ENCODE peak calls at places on chromosome 15, in nine cellular contexts. X is cardiac muscle cell; P is stomach; W is A549; I is effector memory CD4-positive, alpha-beta T cell; A is mammary epithelial cell; H is MM.1S; C is endodermal cell; N is astrocyte. B is an unnamed sample.

GRCh38 chr15:59545573-59545972 is 66.0 kb upstream of the GCNT3 start:
- DNase-seq in P (no peak), C (no peak), A (no peak), H (no peak), W (no peak), N (no peak), X (no peak), I (no peak), B (no peak)

GRCh38 chr15:81163961-81164800 is 30.1 kb downstream of the CFAP161 start:
- DNase-seq in W (peak; percentile 14), C (no peak), H (no peak), A (peak; percentile 16), P (no peak), N (peak; percentile 90), I (no peak), X (no peak), B (peak; percentile 10)

GRCh38 chr15:66252411-66253295 is 897 bp downstream of the MEGF11 start:
- DNase-seq in P (peak; percentile 67), N (peak; percentile 18), H (peak; percentile 27), X (peak; percentile 79), A (peak; percentile 29), I (peak; percentile 8), C (peak; percentile 86), W (peak; percentile 51), B (peak; percentile 64)

GRCh38 chr15:75578206-75578947 is 738 bp downstream of the PTPN9 start:
- DNase-seq in P (peak; percentile 44), X (peak; percentile 52), N (no peak), H (peak; percentile 50), I (no peak), A (peak; percentile 14), C (peak; percentile 64), W (peak; percentile 36), B (peak; percentile 20)

GRCh38 chr15:40290540-40291087 is 7.8 kb upstream of the ANKRD63 start:
- DNase-seq in C (no peak), H (no peak), A (no peak), W (no peak), N (no peak), X (no peak), I (no peak), P (no peak), B (no peak)

GRCh38 chr15:33341943-33342342 is 31.2 kb downstream of the RYR3 start:
- DNase-seq in N (no peak), C (peak; percentile 55), H (no peak), I (no peak), W (no peak), A (no peak), P (no peak), X (no peak), B (peak; percentile 60)

GRCh38 chr15:73926191-73927002 is at the start of gene LOXL1:
- DNase-seq in W (no peak), C (peak; percentile 93), N (peak; percentile 89), H (no peak), I (no peak), A (peak; percentile 76), X (peak; percentile 84), P (peak; percentile 70), B (peak; percentile 65)

GRCh38 chr15:58212909-58213526 is 74.8 kb downstream of the AQP9 start:
- DNase-seq in P (no peak), N (no peak), X (peak; percentile 52), I (no peak), H (peak; percentile 39), W (peak; percentile 76), A (peak; percentile 40), C (no peak), B (peak; percentile 38)

GRCh38 chr15:58423858-58424608 is 7.8 kb upstream of the LIPC start:
- DNase-seq in A (no peak), I (no peak), C (no peak), P (no peak), X (no peak), W (no peak), N (peak; percentile 18), H (no peak), B (no peak)

GRCh38 chr15:74907277-74907870 is 723 bp upstream of the FAM219B start:
- DNase-seq in P (no peak), X (peak; percentile 71), I (no peak), A (no peak), W (no peak), H (no peak), C (no peak), N (no peak), B (no peak)

GRCh38 chr15:29734917-29735572 is 87.2 kb downstream of the TJP1 start:
- DNase-seq in N (peak; percentile 40), I (no peak), W (peak; percentile 92), X (no peak), P (no peak), C (no peak), A (no peak), H (no peak), B (no peak)

GRCh38 chr15:33086500-33087141 is 107.9 kb downstream of the FMN1 start:
- DNase-seq in W (peak; percentile 71), I (no peak), P (no peak), H (peak; percentile 78), C (no peak), N (peak; percentile 60), X (peak; percentile 59), A (peak; percentile 58), B (no peak)

GRCh38 chr15:58758141-58758540 is 8.6 kb upstream of the ADAM10 start:
- DNase-seq in W (peak; percentile 47), A (no peak), H (peak; percentile 67), N (no peak), I (no peak), P (no peak), X (no peak), C (no peak), B (no peak)

GRCh38 chr15:70508561-70509281 is 254.6 kb downstream of the UACA start:
- DNase-seq in C (no peak), P (no peak), W (peak; percentile 98), H (no peak), I (no peak), N (peak; percentile 92), A (peak; percentile 78), X (no peak), B (no peak)

GRCh38 chr15:41215708-41216107 is 14.8 kb downstream of the EXD1 start:
- DNase-seq in X (no peak), W (no peak), H (no peak), P (no peak), N (no peak), C (no peak), I (no peak), A (no peak), B (no peak)

GRCh38 chr15:60844431-60845174 is 365.7 kb upstream of the ICE2 start:
- DNase-seq in P (no peak), W (no peak), A (no peak), N (no peak), H (no peak), X (no peak), I (peak; percentile 68), C (no peak), B (no peak)

GRCh38 chr15:48112242-48112641 is 8.5 kb upstream of the SLC24A5 start:
- DNase-seq in I (no peak), A (peak; percentile 12), H (no peak), C (peak; percentile 88), X (peak; percentile 60), P (no peak), N (peak; percentile 12), W (peak; percentile 39), B (peak; percentile 77)
- H3K27ac ChIP-seq in I (no peak overlapping the region), A (no peak overlapping the region), H (no peak overlapping the region), C (no peak overlapping the region), X (no peak overlapping the region), P (no peak overlapping the region), N (no peak overlapping the region), W (no peak overlapping the region), B (no peak overlapping the region)

DNA sequence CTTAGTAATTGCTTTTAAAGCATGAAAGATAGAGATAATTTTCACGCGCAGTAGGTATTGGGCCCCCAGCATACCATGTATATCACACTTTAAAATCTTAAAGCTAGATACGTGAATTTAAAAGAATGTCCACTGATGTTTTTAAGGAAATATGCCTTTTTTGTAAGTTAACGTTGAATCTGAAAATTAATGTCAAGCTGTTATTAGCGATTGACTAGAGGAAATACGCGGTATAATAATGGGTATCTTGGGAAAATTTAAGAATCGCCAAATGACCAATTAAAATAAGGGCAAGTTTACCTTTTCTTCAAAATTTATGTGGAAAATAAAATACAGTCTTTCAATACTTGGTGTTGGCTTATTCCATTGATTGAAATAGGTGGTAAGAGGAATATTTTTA is 13.3 kb upstream of the CHD2 start:
- DNase-seq in A (no peak), W (no peak), P (no peak), H (no peak), C (no peak), I (no peak), N (no peak), X (no peak), B (no peak)
- H3K27ac ChIP-seq in A (peak overlapping the region; percentile 97), W (peak overlapping the region; percentile 98), P (peak overlapping the region; percentile 97), H (no peak overlapping the region), C (no peak overlapping the region), I (peak overlapping the region; percentile 100), N (no peak overlapping the region), X (no peak overlapping the region), B (no peak overlapping the region)

GRCh38 chr15:71746719-71747118 is 63.6 kb upstream of the NR2E3 start:
- DNase-seq in X (no peak), P (no peak), C (no peak), W (peak; percentile 45), H (no peak), I (no peak), A (no peak), N (no peak), B (no peak)

GRCh38 chr15:71749500-71749899 is 60.9 kb upstream of the NR2E3 start:
- DNase-seq in H (no peak), I (no peak), W (no peak), N (no peak), P (no peak), C (no peak), A (no peak), X (no peak), B (no peak)

GRCh38 chr15:71743861-71744382 is 66.4 kb upstream of the NR2E3 start:
- DNase-seq in P (peak; percentile 73), X (peak; percentile 70), H (peak; percentile 48), I (no peak), C (peak; percentile 77), W (peak; percentile 73), N (no peak), A (peak; percentile 21), B (peak; percentile 64)

GRCh38 chr15:71748327-71748726 is 62.0 kb upstream of the NR2E3 start:
- DNase-seq in A (peak; percentile 48), W (peak; percentile 73), C (no peak), I (no peak), X (no peak), H (no peak), P (no peak), N (peak; percentile 84), B (no peak)

GRCh38 chr15:71747128-71748083 is 62.9 kb upstream of the NR2E3 start:
- DNase-seq in A (peak; percentile 88), H (no peak), I (no peak), N (peak; percentile 82), C (no peak), X (no peak), W (peak; percentile 98), P (no peak), B (no peak)
- H3K27ac ChIP-seq in A (peak overlapping the region; percentile 25), H (no peak overlapping the region), I (no peak overlapping the region), N (peak overlapping the region; percentile 77), C (no peak overlapping the region), X (no peak overlapping the region), W (peak overlapping the region; percentile 99), P (no peak overlapping the region), B (no peak overlapping the region)

GRCh38 chr15:37416103-37416502 is 315.8 kb upstream of the MEIS2 start:
- DNase-seq in I (no peak), W (no peak), P (no peak), C (no peak), X (no peak), H (no peak), A (no peak), N (no peak), B (no peak)
- H3K27ac ChIP-seq in I (no peak overlapping the region), W (no peak overlapping the region), P (no peak overlapping the region), C (no peak overlapping the region), X (no peak overlapping the region), H (no peak overlapping the region), A (no peak overlapping the region), N (no peak overlapping the region), B (no peak overlapping the region)

GRCh38 chr15:85616549-85616948 is 178.2 kb downstream of the KLHL25 start:
- DNase-seq in N (no peak), X (no peak), W (no peak), P (no peak), I (no peak), A (no peak), C (no peak), H (no peak), B (no peak)
- H3K27ac ChIP-seq in N (no peak overlapping the region), X (no peak overlapping the region), W (peak overlapping the region; percentile 0), P (peak overlapping the region; percentile 71), I (no peak overlapping the region), A (peak overlapping the region; percentile 33), C (no peak overlapping the region), H (no peak overlapping the region), B (peak overlapping the region; percentile 66)

B was measured in WERI-Rb-1.